ENCODE peak calls at places on chromosomes 12 and 14, in four cellular contexts. Z is transverse colon, R is sigmoid colon, U is stomach. T is an unnamed sample.

GRCh38 chr14:69266572-69267345 is 6.8 kb downstream of the GALNT16 start:
- DNase-seq in U (no peak), Z (no peak), R (no peak), T (peak; percentile 57)

GRCh38 chr14:98249476-98249875 is 1022.5 kb downstream of the BCL11B start:
- DNase-seq in Z (no peak), U (no peak), R (no peak), T (no peak)

GRCh38 chr12:126112849-126113248 is 1047.6 kb downstream of the AACS start:
- DNase-seq in U (no peak), Z (no peak), R (no peak), T (no peak)

GRCh38 chr12:111757361-111758119 is 9.2 kb upstream of the ALDH2 start:
- DNase-seq in U (peak; percentile 62), Z (peak; percentile 54), R (peak; percentile 72), T (no peak)

GRCh38 chr12:132593071-132593470 is 17.3 kb downstream of the LRCOL1 start:
- DNase-seq in U (no peak), R (no peak), Z (no peak), T (no peak)

GRCh38 chr14:35534130-35534883 is at the start of gene INSM2:
- DNase-seq in R (no peak), Z (no peak), U (no peak), T (no peak)

GRCh38 chr12:116759783-116760581 is 21.9 kb downstream of the RNFT2 start:
- DNase-seq in U (no peak), Z (peak; percentile 20), R (peak; percentile 41), T (no peak)

GRCh38 chr12:64610660-64611429 is 550 bp downstream of the RASSF3 start:
- DNase-seq in U (peak; percentile 69), Z (peak; percentile 79), R (peak; percentile 81), T (peak; percentile 79)

GRCh38 chr12:105897311-105897725 is 241.4 kb downstream of the NUAK1 start:
- DNase-seq in Z (no peak), R (no peak), U (no peak), T (no peak)

GRCh38 chr14:94473666-94474410 is 2.2 kb downstream of the SERPINA9 start:
- DNase-seq in Z (no peak), R (no peak), U (no peak), T (no peak)

GRCh38 chr14:50804181-50804721 is 26.7 kb downstream of the NIN start:
- DNase-seq in U (no peak), Z (no peak), R (no peak), T (no peak)

GRCh38 chr12:111482464-111482863 is 76.7 kb downstream of the SH2B3 start:
- DNase-seq in U (no peak), Z (no peak), R (no peak), T (no peak)

GRCh38 chr12:86139671-86140070 is 116.5 kb downstream of the MGAT4C start:
- DNase-seq in R (no peak), U (no peak), Z (no peak), T (no peak)

GRCh38 chr14:104894331-104895206 is 29.5 kb downstream of the CEP170B start:
- DNase-seq in R (peak; percentile 59), U (peak; percentile 24), Z (no peak), T (no peak)

GRCh38 chr14:61252354-61253063 is 28.6 kb downstream of the TMEM30B start:
- DNase-seq in U (peak; percentile 69), Z (peak; percentile 56), R (peak; percentile 81), T (peak; percentile 77)

GRCh38 chr12:57842342-57843294 is 3.9 kb downstream of the CTDSP2 start:
- DNase-seq in U (no peak), Z (peak; percentile 40), R (no peak), T (no peak)

GRCh38 chr12:69922999-69923398 is 98.0 kb downstream of the MYRFL start:
- DNase-seq in Z (no peak), R (no peak), U (no peak), T (no peak)

GRCh38 chr14:24292118-24292807 is 7.3 kb downstream of the DHRS1 start:
- DNase-seq in U (no peak), R (no peak), Z (no peak), T (no peak)

GRCh38 chr14:55913324-55914035 is 204.7 kb upstream of the PELI2 start:
- DNase-seq in Z (no peak), R (no peak), U (no peak), T (no peak)

GRCh38 chr14:68243441-68244010 is 423.9 kb downstream of the RAD51B start:
- DNase-seq in R (no peak), Z (no peak), U (no peak), T (no peak)

GRCh38 chr14:68247281-68247680 is 427.7 kb downstream of the RAD51B start:
- DNase-seq in U (no peak), Z (no peak), R (no peak), T (no peak)

GRCh38 chr14:68246074-68246980 is 426.7 kb downstream of the RAD51B start:
- DNase-seq in U (no peak), Z (no peak), R (no peak), T (no peak)

GRCh38 chr14:68244272-68244975 is 424.8 kb downstream of the RAD51B start:
- DNase-seq in U (no peak), R (no peak), Z (no peak), T (no peak)

GRCh38 chr14:68245146-68246073 is 425.8 kb downstream of the RAD51B start:
- DNase-seq in Z (no peak), R (peak; percentile 70), U (no peak), T (no peak)
- TF ChIP-seq POLR2AphosphoS5 in Z (no peak), R (peak; percentile 75), U (no peak), T (no peak)

GRCh38 chr12:49557187-49557916 is 10.6 kb downstream of the MCRS1 start:
- DNase-seq in U (no peak), Z (no peak), R (no peak), T (no peak)
- TF ChIP-seq CTCF in U (no peak), Z (no peak), R (no peak), T (no peak)

GRCh38 chr12:121198949-121199348 is 11.0 kb upstream of the P2RX4 start:
- DNase-seq in Z (no peak), U (no peak), R (no peak), T (no peak)

GRCh38 chr12:121202407-121203355 is 7.2 kb upstream of the P2RX4 start:
- DNase-seq in U (no peak), R (no peak), Z (no peak), T (no peak)

GRCh38 chr12:121196902-121197301 is 13.0 kb upstream of the P2RX4 start:
- DNase-seq in Z (no peak), U (no peak), R (no peak), T (no peak)
- TF ChIP-seq POLR2AphosphoS5 in Z (no peak), U (no peak), R (no peak), T (no peak)

GRCh38 chr14:79118291-79118690 is 948.1 kb downstream of the NRXN3 start:
- DNase-seq in U (no peak), Z (no peak), R (no peak), T (no peak)
- TF ChIP-seq CTCF in U (no peak), Z (no peak), R (no peak), T (no peak)

GRCh38 chr12:95882080-95882479 is 23.3 kb downstream of the SNRPF start:
- DNase-seq in R (no peak), U (no peak), Z (no peak), T (no peak)

GRCh38 chr12:95881331-95881955 is 22.7 kb downstream of the SNRPF start:
- DNase-seq in Z (no peak), R (no peak), U (no peak), T (no peak)

GRCh38 chr12:95882873-95883272 is 24.1 kb downstream of the SNRPF start:
- DNase-seq in U (no peak), R (no peak), Z (peak; percentile 10), T (no peak)

GRCh38 chr12:95880895-95881294 is 22.1 kb downstream of the SNRPF start:
- DNase-seq in R (no peak), U (no peak), Z (no peak), T (no peak)

GRCh38 chr12:95884998-95885397 is 26.2 kb downstream of the SNRPF start:
- DNase-seq in R (no peak), U (no peak), Z (no peak), T (no peak)
- TF ChIP-seq POLR2AphosphoS5 in R (no peak), U (no peak), Z (no peak), T (no peak)

T was measured in suprapubic skin.